ENCODE peak calls at places on chromosomes 5 and 9, in seven cellular contexts. O is ovary; L is EL; A is GM04503; T is stimulated activated CD4-positive, alpha-beta T cell treated with anti-CD3 and anti-CD28 coated beads, Interleukin-12 subunit alpha, Interleukin-12 subunit beta, amount 100 ng/mL, for 4 hours; H is activated T-helper 9 cell treated with anti-CD3 and anti-CD28 coated beads, Interleukin-2, amount 50 U/mL, for 16 hours; W is psoas muscle. S is an unnamed sample.

GRCh38 chr9:112091805-112092204 is 83.3 kb downstream of the SUSD1 start:
- DNase-seq in O (no peak), L (peak), A (no peak), T (no peak), H (no peak), W (no peak), S (no peak)

GRCh38 chr5:44536650-44537260 is 147.5 kb upstream of the FGF10 start:
- DNase-seq in O (no peak), L (no peak), A (no peak), T (no peak), H (no peak), W (no peak), S (peak)

GRCh38 chr5:173645897-173646574 is 29.6 kb upstream of the BOD1 start:
- DNase-seq in O (no peak), L (peak), A (no peak), T (no peak), H (no peak), W (no peak), S (no peak)

GRCh38 chr5:157459715-157460599 is at the start of gene NIPAL4:
- DNase-seq in O (peak), L (peak), A (no peak), T (peak), H (peak), W (no peak), S (no peak)

GRCh38 chr5:73273379-73274050 is 100.5 kb downstream of the TMEM174 start:
- DNase-seq in O (no peak), L (no peak), A (no peak), T (no peak), H (no peak), W (no peak), S (no peak)

GRCh38 chr5:68456756-68457217 is 241.2 kb downstream of the PIK3R1 start:
- DNase-seq in O (no peak), L (peak), A (peak), T (no peak), H (no peak), W (no peak), S (no peak)

GRCh38 chr5:143065185-143065584 is 295.0 kb downstream of the ARHGAP26 start:
- DNase-seq in O (no peak), L (no peak), A (no peak), T (no peak), H (no peak), W (peak), S (no peak)

GRCh38 chr5:149860801-149861322 is 83.7 kb downstream of the PDE6A start:
- DNase-seq in O (no peak), L (no peak), A (no peak), T (no peak), H (no peak), W (no peak), S (no peak)

GRCh38 chr9:75265525-75265972 is 177.2 kb downstream of the OSTF1 start:
- DNase-seq in O (no peak), L (peak), A (peak), T (peak), H (no peak), W (no peak), S (no peak)

GRCh38 chr5:139677404-139678282 is 29.5 kb downstream of the CXXC5 start:
- DNase-seq in O (no peak), L (no peak), A (no peak), T (no peak), H (no peak), W (peak), S (no peak)

GRCh38 chr9:5624655-5625054 is 4.3 kb upstream of the RIC1 start:
- DNase-seq in O (no peak), L (no peak), A (no peak), T (no peak), H (no peak), W (no peak), S (no peak)

GRCh38 chr5:56343988-56344387 is 110.9 kb upstream of the ANKRD55 start:
- DNase-seq in O (no peak), L (no peak), A (no peak), T (no peak), H (no peak), W (no peak), S (no peak)

GRCh38 chr5:157059093-157059539 is at the start of gene HAVCR1:
- DNase-seq in O (no peak), L (no peak), A (no peak), T (no peak), H (no peak), W (no peak), S (no peak)

GRCh38 chr9:4393806-4394523 is 94.1 kb upstream of the GLIS3 start:
- DNase-seq in O (no peak), L (no peak), A (no peak), T (no peak), H (no peak), W (no peak), S (no peak)

GRCh38 chr9:134671341-134672113 is 29.9 kb downstream of the COL5A1 start:
- DNase-seq in O (peak), L (peak), A (no peak), T (no peak), H (no peak), W (no peak), S (no peak)

GRCh38 chr5:57692582-57693487 is 210.2 kb upstream of the ACTBL2 start:
- DNase-seq in O (peak), L (peak), A (peak), T (peak), H (no peak), W (peak), S (peak)

GRCh38 chr5:132651838-132652476 is 6.0 kb upstream of the IL13 start:
- DNase-seq in O (no peak), L (no peak), A (no peak), T (no peak), H (no peak), W (no peak), S (no peak)

GRCh38 chr5:932628-933250 is 40.1 kb downstream of the TRIP13 start:
- DNase-seq in O (peak), L (no peak), A (no peak), T (no peak), H (no peak), W (peak), S (no peak)

GRCh38 chr5:135978993-135979392 is 24.2 kb upstream of the LECT2 start:
- DNase-seq in O (no peak), L (no peak), A (no peak), T (no peak), H (no peak), W (no peak), S (no peak)

GRCh38 chr9:121768416-121769015 is 117.1 kb downstream of the DAB2IP start:
- DNase-seq in O (peak), L (no peak), A (no peak), T (no peak), H (no peak), W (peak), S (no peak)

GRCh38 chr5:149902177-149902576 is 42.4 kb downstream of the PDE6A start:
- DNase-seq in O (no peak), L (no peak), A (no peak), T (no peak), H (no peak), W (no peak), S (no peak)

GRCh38 chr9:134283111-134283515 is 43.1 kb upstream of the RXRA start:
- DNase-seq in O (peak), L (peak), A (peak), T (no peak), H (no peak), W (peak), S (peak)

GRCh38 chr5:125603321-125603720 is 819.9 kb upstream of the GRAMD2B start:
- DNase-seq in O (no peak), L (no peak), A (no peak), T (no peak), H (no peak), W (no peak), S (no peak)

GRCh38 chr9:70484232-70485130 is 70.0 kb upstream of the KLF9 start:
- DNase-seq in O (no peak), L (peak), A (no peak), T (no peak), H (no peak), W (no peak), S (no peak)

GRCh38 chr9:34693560-34693959 is 2.5 kb upstream of the CCL19 start:
- DNase-seq in O (no peak), L (no peak), A (no peak), T (no peak), H (no peak), W (no peak), S (no peak)